ENCODE peak calls at places on chromosome 11, in nine cellular contexts. One of them, this sample, is unnamed.

GRCh38 chr11:2537010-2537695 is 92.3 kb downstream of the KCNQ1 start:
- DNase-seq in kidney epithelial cell: no peak
- DNase-seq in A549: no peak
- DNase-seq in body of pancreas: peak; percentile 2
- DNase-seq in IMR-90: no peak
- DNase-seq in retinal pigment epithelial cell: no peak
- DNase-seq in CD8-positive, alpha-beta T cell: no peak
- DNase-seq in OCI-LY7: no peak
- DNase-seq in GM12865: no peak
- DNase-seq in this sample: no peak

GRCh38 chr11:102843474-102843873 is at the start of gene MMP3:
- DNase-seq in kidney epithelial cell: no peak
- DNase-seq in A549: no peak
- DNase-seq in body of pancreas: no peak
- DNase-seq in IMR-90: peak; percentile 10
- DNase-seq in retinal pigment epithelial cell: no peak
- DNase-seq in CD8-positive, alpha-beta T cell: no peak
- DNase-seq in OCI-LY7: no peak
- DNase-seq in GM12865: no peak
- DNase-seq in this sample: no peak

GRCh38 chr11:69831985-69832384 is 12.8 kb upstream of the FGF3 start:
- DNase-seq in kidney epithelial cell: no peak
- DNase-seq in A549: no peak
- DNase-seq in body of pancreas: no peak
- DNase-seq in IMR-90: no peak
- DNase-seq in retinal pigment epithelial cell: no peak
- DNase-seq in CD8-positive, alpha-beta T cell: no peak
- DNase-seq in OCI-LY7: no peak
- DNase-seq in GM12865: no peak
- DNase-seq in this sample: no peak

GRCh38 chr11:36361901-36362391 is 65.9 kb downstream of the PRR5L start:
- DNase-seq in kidney epithelial cell: peak; percentile 92
- DNase-seq in A549: peak; percentile 65
- DNase-seq in body of pancreas: peak; percentile 12
- DNase-seq in IMR-90: peak; percentile 85
- DNase-seq in retinal pigment epithelial cell: peak; percentile 93
- DNase-seq in CD8-positive, alpha-beta T cell: no peak
- DNase-seq in OCI-LY7: no peak
- DNase-seq in GM12865: no peak
- DNase-seq in this sample: peak; percentile 84

GRCh38 chr11:270451-271208 is 7.6 kb upstream of the NLRP6 start:
- DNase-seq in kidney epithelial cell: no peak
- DNase-seq in A549: no peak
- DNase-seq in body of pancreas: no peak
- DNase-seq in IMR-90: no peak
- DNase-seq in retinal pigment epithelial cell: no peak
- DNase-seq in CD8-positive, alpha-beta T cell: no peak
- DNase-seq in OCI-LY7: no peak
- DNase-seq in GM12865: no peak
- DNase-seq in this sample: no peak

GRCh38 chr11:2256293-2256913 is 14.0 kb downstream of the ASCL2 start:
- DNase-seq in kidney epithelial cell: no peak
- DNase-seq in A549: no peak
- DNase-seq in body of pancreas: no peak
- DNase-seq in IMR-90: no peak
- DNase-seq in retinal pigment epithelial cell: no peak
- DNase-seq in CD8-positive, alpha-beta T cell: no peak
- DNase-seq in OCI-LY7: no peak
- DNase-seq in GM12865: no peak
- DNase-seq in this sample: no peak

GRCh38 chr11:35106595-35106994 is 32.4 kb upstream of the CD44 start:
- DNase-seq in kidney epithelial cell: no peak
- DNase-seq in A549: no peak
- DNase-seq in body of pancreas: no peak
- DNase-seq in IMR-90: no peak
- DNase-seq in retinal pigment epithelial cell: no peak
- DNase-seq in CD8-positive, alpha-beta T cell: no peak
- DNase-seq in OCI-LY7: peak; percentile 84
- DNase-seq in GM12865: peak; percentile 55
- DNase-seq in this sample: no peak

GRCh38 chr11:117793521-117793920 is 3.5 kb downstream of the DSCAML1 start:
- DNase-seq in kidney epithelial cell: no peak
- DNase-seq in A549: no peak
- DNase-seq in body of pancreas: no peak
- DNase-seq in IMR-90: no peak
- DNase-seq in retinal pigment epithelial cell: no peak
- DNase-seq in CD8-positive, alpha-beta T cell: no peak
- DNase-seq in OCI-LY7: no peak
- DNase-seq in GM12865: no peak
- DNase-seq in this sample: no peak

GRCh38 chr11:61815790-61816735 is 740 bp downstream of the FADS1 start:
- DNase-seq in kidney epithelial cell: no peak
- DNase-seq in A549: peak; percentile 79
- DNase-seq in body of pancreas: peak; percentile 54
- DNase-seq in IMR-90: peak; percentile 60
- DNase-seq in retinal pigment epithelial cell: peak; percentile 59
- DNase-seq in CD8-positive, alpha-beta T cell: peak; percentile 41
- DNase-seq in OCI-LY7: no peak
- DNase-seq in GM12865: peak; percentile 75
- DNase-seq in this sample: peak; percentile 79

GRCh38 chr11:73995731-73996130 is 13.1 kb upstream of the UCP2 start:
- DNase-seq in kidney epithelial cell: no peak
- DNase-seq in A549: no peak
- DNase-seq in body of pancreas: no peak
- DNase-seq in IMR-90: no peak
- DNase-seq in retinal pigment epithelial cell: no peak
- DNase-seq in CD8-positive, alpha-beta T cell: no peak
- DNase-seq in OCI-LY7: peak; percentile 51
- DNase-seq in GM12865: peak; percentile 69
- DNase-seq in this sample: no peak

GRCh38 chr11:2259466-2259830 is 10.9 kb downstream of the ASCL2 start:
- DNase-seq in kidney epithelial cell: no peak
- DNase-seq in A549: no peak
- DNase-seq in body of pancreas: no peak
- DNase-seq in IMR-90: no peak
- DNase-seq in retinal pigment epithelial cell: no peak
- DNase-seq in CD8-positive, alpha-beta T cell: no peak
- DNase-seq in OCI-LY7: no peak
- DNase-seq in GM12865: no peak
- DNase-seq in this sample: no peak

GRCh38 chr11:31768744-31769143 is 42.4 kb downstream of the PAX6 start:
- DNase-seq in kidney epithelial cell: no peak
- DNase-seq in A549: no peak
- DNase-seq in body of pancreas: no peak
- DNase-seq in IMR-90: no peak
- DNase-seq in retinal pigment epithelial cell: no peak
- DNase-seq in CD8-positive, alpha-beta T cell: no peak
- DNase-seq in OCI-LY7: no peak
- DNase-seq in GM12865: peak; percentile 22
- DNase-seq in this sample: no peak

GRCh38 chr11:48116843-48117242 is 99.8 kb upstream of the OR4B1 start:
- DNase-seq in kidney epithelial cell: no peak
- DNase-seq in A549: peak; percentile 38
- DNase-seq in body of pancreas: no peak
- DNase-seq in IMR-90: no peak
- DNase-seq in retinal pigment epithelial cell: no peak
- DNase-seq in CD8-positive, alpha-beta T cell: no peak
- DNase-seq in OCI-LY7: peak; percentile 45
- DNase-seq in GM12865: peak; percentile 51
- DNase-seq in this sample: peak; percentile 48

DNA sequence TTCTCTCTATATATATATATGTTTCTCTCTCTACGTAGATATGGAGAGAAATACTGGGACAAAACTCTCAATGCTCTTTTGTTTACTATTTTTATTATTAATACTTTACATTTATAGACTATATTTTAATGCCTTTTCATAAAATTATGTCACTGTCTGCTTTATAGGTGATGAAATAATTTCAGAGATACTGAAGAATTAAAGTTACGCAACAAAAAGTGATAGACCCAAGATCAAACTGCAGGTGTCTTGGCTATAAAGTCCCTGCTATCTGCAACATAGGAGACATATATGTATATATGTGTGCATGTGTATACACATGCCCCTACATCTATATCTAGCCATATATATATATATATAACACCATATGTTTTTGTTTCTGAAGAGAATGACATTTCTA is 60.8 kb downstream of the FAM76B start:
- DNase-seq in kidney epithelial cell: no peak
- DNase-seq in A549: no peak
- DNase-seq in body of pancreas: no peak
- DNase-seq in IMR-90: no peak
- DNase-seq in retinal pigment epithelial cell: no peak
- DNase-seq in CD8-positive, alpha-beta T cell: no peak
- DNase-seq in OCI-LY7: no peak
- DNase-seq in GM12865: no peak
- DNase-seq in this sample: no peak
- H3K4me3 ChIP-seq in kidney epithelial cell: no peak overlapping the region
- H3K4me3 ChIP-seq in A549: no peak overlapping the region
- H3K4me3 ChIP-seq in body of pancreas: no peak overlapping the region
- H3K4me3 ChIP-seq in IMR-90: no peak overlapping the region
- H3K4me3 ChIP-seq in retinal pigment epithelial cell: no peak overlapping the region
- H3K4me3 ChIP-seq in CD8-positive, alpha-beta T cell: no peak overlapping the region
- H3K4me3 ChIP-seq in OCI-LY7: no peak overlapping the region
- H3K4me3 ChIP-seq in GM12865: no peak overlapping the region
- H3K4me3 ChIP-seq in this sample: no peak overlapping the region

GRCh38 chr11:17972987-17973386 is 39.9 kb downstream of the SERGEF start:
- DNase-seq in kidney epithelial cell: peak; percentile 38
- DNase-seq in A549: peak; percentile 62
- DNase-seq in body of pancreas: peak; percentile 13
- DNase-seq in IMR-90: peak; percentile 93
- DNase-seq in retinal pigment epithelial cell: peak; percentile 77
- DNase-seq in CD8-positive, alpha-beta T cell: no peak
- DNase-seq in OCI-LY7: no peak
- DNase-seq in GM12865: peak; percentile 20
- DNase-seq in this sample: peak; percentile 86
- TF ChIP-seq CTCF in kidney epithelial cell: peak; percentile 64
- TF ChIP-seq CTCF in A549: peak; percentile 32
- TF ChIP-seq CTCF in body of pancreas: peak; percentile 23
- TF ChIP-seq CTCF in IMR-90: peak; percentile 82
- TF ChIP-seq CTCF in retinal pigment epithelial cell: peak; percentile 96
- TF ChIP-seq CTCF in CD8-positive, alpha-beta T cell: no peak
- TF ChIP-seq CTCF in OCI-LY7: peak; percentile 66
- TF ChIP-seq CTCF in GM12865: peak; percentile 40
- TF ChIP-seq CTCF in this sample: peak; percentile 91

DNA sequence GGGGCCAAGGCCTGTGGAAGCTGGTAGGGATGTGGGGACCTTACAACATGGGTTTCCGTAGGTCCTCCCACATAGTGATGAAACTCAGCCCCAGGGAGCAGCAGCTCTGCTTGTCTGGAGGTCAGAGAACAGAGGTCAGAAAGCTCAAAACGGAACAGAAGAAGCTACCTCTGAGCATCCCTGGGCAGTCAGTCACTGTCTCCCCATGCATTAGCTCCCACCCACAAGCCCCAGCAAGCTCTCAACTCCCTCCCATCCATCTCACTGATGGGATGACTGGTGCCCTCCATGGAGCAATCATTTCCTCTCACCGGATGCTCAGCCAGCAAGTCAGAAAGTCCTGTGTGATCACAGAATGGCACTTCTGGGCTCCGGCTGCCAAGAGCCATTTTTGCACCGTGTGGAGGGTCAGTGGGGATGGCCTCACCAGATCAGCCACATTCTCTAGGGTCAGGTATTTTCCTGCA is 1.9 kb downstream of the TPP1 start:
- DNase-seq in kidney epithelial cell: no peak
- DNase-seq in A549: no peak
- DNase-seq in body of pancreas: no peak
- DNase-seq in IMR-90: no peak
- DNase-seq in retinal pigment epithelial cell: no peak
- DNase-seq in CD8-positive, alpha-beta T cell: no peak
- DNase-seq in OCI-LY7: no peak
- DNase-seq in GM12865: no peak
- DNase-seq in this sample: peak; percentile 34
- H3K4me3 ChIP-seq in kidney epithelial cell: no peak overlapping the region
- H3K4me3 ChIP-seq in A549: no peak overlapping the region
- H3K4me3 ChIP-seq in body of pancreas: no peak overlapping the region
- H3K4me3 ChIP-seq in IMR-90: no peak overlapping the region
- H3K4me3 ChIP-seq in retinal pigment epithelial cell: peak overlapping the region; percentile 99
- H3K4me3 ChIP-seq in CD8-positive, alpha-beta T cell: peak overlapping the region; percentile 89
- H3K4me3 ChIP-seq in OCI-LY7: no peak overlapping the region
- H3K4me3 ChIP-seq in GM12865: no peak overlapping the region
- H3K4me3 ChIP-seq in this sample: peak overlapping the region; percentile 85

GRCh38 chr11:131504199-131504949 is 134.0 kb downstream of the NTM start:
- DNase-seq in kidney epithelial cell: no peak
- DNase-seq in A549: no peak
- DNase-seq in body of pancreas: peak; percentile 33
- DNase-seq in IMR-90: no peak
- DNase-seq in retinal pigment epithelial cell: no peak
- DNase-seq in CD8-positive, alpha-beta T cell: no peak
- DNase-seq in OCI-LY7: peak; percentile 3
- DNase-seq in GM12865: no peak
- DNase-seq in this sample: no peak
- TF ChIP-seq CTCF in kidney epithelial cell: no peak
- TF ChIP-seq CTCF in A549: no peak
- TF ChIP-seq CTCF in body of pancreas: peak; percentile 33
- TF ChIP-seq CTCF in IMR-90: no peak
- TF ChIP-seq CTCF in retinal pigment epithelial cell: peak; percentile 37
- TF ChIP-seq CTCF in CD8-positive, alpha-beta T cell: no peak
- TF ChIP-seq CTCF in OCI-LY7: peak; percentile 60
- TF ChIP-seq CTCF in GM12865: no peak
- TF ChIP-seq CTCF in this sample: no peak

This sample was measured in fibroblast of pulmonary artery.